ENCODE peak calls at places on chromosome 7, in seven cellular contexts. P is CD4-positive, alpha-beta memory T cell; B is cardiac fibroblast; K is memory B cell; I is SK-N-DZ; J is neuronal stem cell; T is iPS DF 19.7. X is an unnamed sample.

GRCh38 chr7:26500749-26501352 is 209.2 kb downstream of the SNX10 start:
- DNase-seq in P (peak), B (peak), K (peak), I (peak), J (no peak), T (no peak), X (no peak)

GRCh38 chr7:84524714-84525694 is 330.4 kb upstream of the SEMA3A start:
- DNase-seq in P (no peak), B (peak), K (no peak), I (no peak), J (no peak), T (no peak), X (peak)

GRCh38 chr7:45001138-45001694 is 1.2 kb downstream of the CCM2 start:
- DNase-seq in P (peak), B (no peak), K (no peak), I (no peak), J (no peak), T (no peak), X (no peak)

GRCh38 chr7:158840604-158841003 is 11.3 kb upstream of the ESYT2 start:
- DNase-seq in P (no peak), B (no peak), K (no peak), I (no peak), J (no peak), T (no peak), X (no peak)

GRCh38 chr7:84196007-84196551 is 1.5 kb upstream of the SEMA3A start:
- DNase-seq in P (no peak), B (peak), K (no peak), I (no peak), J (no peak), T (no peak), X (no peak)

GRCh38 chr7:12403287-12404181 is at the start of gene VWDE:
- DNase-seq in P (peak), B (peak), K (no peak), I (peak), J (peak), T (peak), X (peak)

GRCh38 chr7:2138146-2138765 is 94.5 kb downstream of the MAD1L1 start:
- DNase-seq in P (peak), B (no peak), K (peak), I (peak), J (no peak), T (no peak), X (no peak)

GRCh38 chr7:131557521-131558385 is 1.3 kb upstream of the PODXL start:
- DNase-seq in P (no peak), B (no peak), K (no peak), I (peak), J (peak), T (peak), X (peak)

GRCh38 chr7:51138121-51139085 is 178.2 kb downstream of the COBL start:
- DNase-seq in P (no peak), B (no peak), K (no peak), I (no peak), J (no peak), T (no peak), X (no peak)

GRCh38 chr7:30598121-30598876 is 3.6 kb downstream of the GARS1 start:
- DNase-seq in P (no peak), B (no peak), K (no peak), I (no peak), J (no peak), T (no peak), X (no peak)

GRCh38 chr7:129066290-129067131 is 11.6 kb upstream of the TNPO3 start:
- DNase-seq in P (no peak), B (peak), K (no peak), I (peak), J (no peak), T (peak), X (no peak)